ENCODE peak calls at places on chromosome 20, in nine cellular contexts. One of them, this sample, is unnamed.

GRCh38 chr20:48823476-48823875 is 4.3 kb downstream of the PREX1 start:
- DNase-seq in NCI-H2227 treated with DMSO at 0.1 percent for 48 hours: no peak
- DNase-seq in stomach: no peak
- DNase-seq in T-helper 9 cell: no peak
- DNase-seq in stimulated activated naive CD8-positive, alpha-beta T cell treated with anti-CD3 and anti-CD28 coated beads, Interleukin-15, amount 100 ng/mL, for 72 hours: peak; percentile 17
- DNase-seq in NCI-H510A: no peak
- DNase-seq in esophagus muscularis mucosa: no peak
- DNase-seq in activated naive CD8-positive, alpha-beta T cell treated with anti-CD3 and anti-CD28 coated beads, Interleukin-2, amount 50 U/mL, for 16 hours: no peak
- DNase-seq in BE2C: no peak
- DNase-seq in this sample: no peak

GRCh38 chr20:63937596-63937995 is 18.6 kb downstream of the UCKL1 start:
- DNase-seq in NCI-H2227 treated with DMSO at 0.1 percent for 48 hours: no peak
- DNase-seq in stomach: no peak
- DNase-seq in T-helper 9 cell: no peak
- DNase-seq in stimulated activated naive CD8-positive, alpha-beta T cell treated with anti-CD3 and anti-CD28 coated beads, Interleukin-15, amount 100 ng/mL, for 72 hours: no peak
- DNase-seq in NCI-H510A: no peak
- DNase-seq in esophagus muscularis mucosa: no peak
- DNase-seq in activated naive CD8-positive, alpha-beta T cell treated with anti-CD3 and anti-CD28 coated beads, Interleukin-2, amount 50 U/mL, for 16 hours: no peak
- DNase-seq in BE2C: no peak
- DNase-seq in this sample: no peak

GRCh38 chr20:48740714-48741113 is 87.1 kb downstream of the PREX1 start:
- DNase-seq in NCI-H2227 treated with DMSO at 0.1 percent for 48 hours: no peak
- DNase-seq in stomach: no peak
- DNase-seq in T-helper 9 cell: no peak
- DNase-seq in stimulated activated naive CD8-positive, alpha-beta T cell treated with anti-CD3 and anti-CD28 coated beads, Interleukin-15, amount 100 ng/mL, for 72 hours: no peak
- DNase-seq in NCI-H510A: no peak
- DNase-seq in esophagus muscularis mucosa: no peak
- DNase-seq in activated naive CD8-positive, alpha-beta T cell treated with anti-CD3 and anti-CD28 coated beads, Interleukin-2, amount 50 U/mL, for 16 hours: no peak
- DNase-seq in BE2C: no peak
- DNase-seq in this sample: no peak

GRCh38 chr20:58852559-58853271 is at the start of gene GNAS:
- DNase-seq in NCI-H2227 treated with DMSO at 0.1 percent for 48 hours: no peak
- DNase-seq in stomach: no peak
- DNase-seq in T-helper 9 cell: peak; percentile 33
- DNase-seq in stimulated activated naive CD8-positive, alpha-beta T cell treated with anti-CD3 and anti-CD28 coated beads, Interleukin-15, amount 100 ng/mL, for 72 hours: peak; percentile 67
- DNase-seq in NCI-H510A: no peak
- DNase-seq in esophagus muscularis mucosa: no peak
- DNase-seq in activated naive CD8-positive, alpha-beta T cell treated with anti-CD3 and anti-CD28 coated beads, Interleukin-2, amount 50 U/mL, for 16 hours: no peak
- DNase-seq in BE2C: peak; percentile 76
- DNase-seq in this sample: peak; percentile 68

GRCh38 chr20:52974155-52974554 is 2.0 kb downstream of the TSHZ2 start:
- DNase-seq in NCI-H2227 treated with DMSO at 0.1 percent for 48 hours: no peak
- DNase-seq in stomach: no peak
- DNase-seq in T-helper 9 cell: no peak
- DNase-seq in stimulated activated naive CD8-positive, alpha-beta T cell treated with anti-CD3 and anti-CD28 coated beads, Interleukin-15, amount 100 ng/mL, for 72 hours: peak; percentile 28
- DNase-seq in NCI-H510A: no peak
- DNase-seq in esophagus muscularis mucosa: peak; percentile 75
- DNase-seq in activated naive CD8-positive, alpha-beta T cell treated with anti-CD3 and anti-CD28 coated beads, Interleukin-2, amount 50 U/mL, for 16 hours: no peak
- DNase-seq in BE2C: peak; percentile 60
- DNase-seq in this sample: no peak

GRCh38 chr20:46014517-46015396 is 6.0 kb downstream of the MMP9 start:
- DNase-seq in NCI-H2227 treated with DMSO at 0.1 percent for 48 hours: no peak
- DNase-seq in stomach: no peak
- DNase-seq in T-helper 9 cell: no peak
- DNase-seq in stimulated activated naive CD8-positive, alpha-beta T cell treated with anti-CD3 and anti-CD28 coated beads, Interleukin-15, amount 100 ng/mL, for 72 hours: no peak
- DNase-seq in NCI-H510A: no peak
- DNase-seq in esophagus muscularis mucosa: no peak
- DNase-seq in activated naive CD8-positive, alpha-beta T cell treated with anti-CD3 and anti-CD28 coated beads, Interleukin-2, amount 50 U/mL, for 16 hours: no peak
- DNase-seq in BE2C: no peak
- DNase-seq in this sample: no peak

GRCh38 chr20:49964964-49965780 is 17.6 kb upstream of the SNAI1 start:
- DNase-seq in NCI-H2227 treated with DMSO at 0.1 percent for 48 hours: peak; percentile 22
- DNase-seq in stomach: peak; percentile 37
- DNase-seq in T-helper 9 cell: no peak
- DNase-seq in stimulated activated naive CD8-positive, alpha-beta T cell treated with anti-CD3 and anti-CD28 coated beads, Interleukin-15, amount 100 ng/mL, for 72 hours: no peak
- DNase-seq in NCI-H510A: peak; percentile 25
- DNase-seq in esophagus muscularis mucosa: no peak
- DNase-seq in activated naive CD8-positive, alpha-beta T cell treated with anti-CD3 and anti-CD28 coated beads, Interleukin-2, amount 50 U/mL, for 16 hours: no peak
- DNase-seq in BE2C: peak; percentile 66
- DNase-seq in this sample: peak; percentile 67

GRCh38 chr20:50077818-50078601 is 34.9 kb downstream of the UBE2V1 start:
- DNase-seq in NCI-H2227 treated with DMSO at 0.1 percent for 48 hours: no peak
- DNase-seq in stomach: no peak
- DNase-seq in T-helper 9 cell: no peak
- DNase-seq in stimulated activated naive CD8-positive, alpha-beta T cell treated with anti-CD3 and anti-CD28 coated beads, Interleukin-15, amount 100 ng/mL, for 72 hours: no peak
- DNase-seq in NCI-H510A: no peak
- DNase-seq in esophagus muscularis mucosa: no peak
- DNase-seq in activated naive CD8-positive, alpha-beta T cell treated with anti-CD3 and anti-CD28 coated beads, Interleukin-2, amount 50 U/mL, for 16 hours: no peak
- DNase-seq in BE2C: no peak
- DNase-seq in this sample: no peak

GRCh38 chr20:40811004-40811403 is 122.0 kb upstream of the MAFB start:
- DNase-seq in NCI-H2227 treated with DMSO at 0.1 percent for 48 hours: no peak
- DNase-seq in stomach: no peak
- DNase-seq in T-helper 9 cell: no peak
- DNase-seq in stimulated activated naive CD8-positive, alpha-beta T cell treated with anti-CD3 and anti-CD28 coated beads, Interleukin-15, amount 100 ng/mL, for 72 hours: no peak
- DNase-seq in NCI-H510A: no peak
- DNase-seq in esophagus muscularis mucosa: no peak
- DNase-seq in activated naive CD8-positive, alpha-beta T cell treated with anti-CD3 and anti-CD28 coated beads, Interleukin-2, amount 50 U/mL, for 16 hours: no peak
- DNase-seq in BE2C: no peak
- DNase-seq in this sample: no peak

GRCh38 chr20:63234693-63235398 is 859 bp upstream of the BIRC7 start:
- DNase-seq in NCI-H2227 treated with DMSO at 0.1 percent for 48 hours: peak; percentile 3
- DNase-seq in stomach: peak; percentile 52
- DNase-seq in T-helper 9 cell: no peak
- DNase-seq in stimulated activated naive CD8-positive, alpha-beta T cell treated with anti-CD3 and anti-CD28 coated beads, Interleukin-15, amount 100 ng/mL, for 72 hours: no peak
- DNase-seq in NCI-H510A: peak; percentile 18
- DNase-seq in esophagus muscularis mucosa: no peak
- DNase-seq in activated naive CD8-positive, alpha-beta T cell treated with anti-CD3 and anti-CD28 coated beads, Interleukin-2, amount 50 U/mL, for 16 hours: no peak
- DNase-seq in BE2C: no peak
- DNase-seq in this sample: no peak

GRCh38 chr20:49466114-49466912 is 16.2 kb downstream of the KCNB1 start:
- DNase-seq in NCI-H2227 treated with DMSO at 0.1 percent for 48 hours: no peak
- DNase-seq in stomach: no peak
- DNase-seq in T-helper 9 cell: no peak
- DNase-seq in stimulated activated naive CD8-positive, alpha-beta T cell treated with anti-CD3 and anti-CD28 coated beads, Interleukin-15, amount 100 ng/mL, for 72 hours: no peak
- DNase-seq in NCI-H510A: no peak
- DNase-seq in esophagus muscularis mucosa: no peak
- DNase-seq in activated naive CD8-positive, alpha-beta T cell treated with anti-CD3 and anti-CD28 coated beads, Interleukin-2, amount 50 U/mL, for 16 hours: no peak
- DNase-seq in BE2C: no peak
- DNase-seq in this sample: no peak

GRCh38 chr20:44637042-44637441 is 14.5 kb downstream of the ADA start:
- DNase-seq in NCI-H2227 treated with DMSO at 0.1 percent for 48 hours: no peak
- DNase-seq in stomach: no peak
- DNase-seq in T-helper 9 cell: no peak
- DNase-seq in stimulated activated naive CD8-positive, alpha-beta T cell treated with anti-CD3 and anti-CD28 coated beads, Interleukin-15, amount 100 ng/mL, for 72 hours: no peak
- DNase-seq in NCI-H510A: no peak
- DNase-seq in esophagus muscularis mucosa: no peak
- DNase-seq in activated naive CD8-positive, alpha-beta T cell treated with anti-CD3 and anti-CD28 coated beads, Interleukin-2, amount 50 U/mL, for 16 hours: no peak
- DNase-seq in BE2C: no peak
- DNase-seq in this sample: no peak

GRCh38 chr20:63943007-63943807 is 13.0 kb downstream of the UCKL1 start:
- DNase-seq in NCI-H2227 treated with DMSO at 0.1 percent for 48 hours: no peak
- DNase-seq in stomach: no peak
- DNase-seq in T-helper 9 cell: no peak
- DNase-seq in stimulated activated naive CD8-positive, alpha-beta T cell treated with anti-CD3 and anti-CD28 coated beads, Interleukin-15, amount 100 ng/mL, for 72 hours: no peak
- DNase-seq in NCI-H510A: no peak
- DNase-seq in esophagus muscularis mucosa: no peak
- DNase-seq in activated naive CD8-positive, alpha-beta T cell treated with anti-CD3 and anti-CD28 coated beads, Interleukin-2, amount 50 U/mL, for 16 hours: no peak
- DNase-seq in BE2C: no peak
- DNase-seq in this sample: no peak

GRCh38 chr20:49435639-49436038 is 46.8 kb downstream of the KCNB1 start:
- DNase-seq in NCI-H2227 treated with DMSO at 0.1 percent for 48 hours: no peak
- DNase-seq in stomach: no peak
- DNase-seq in T-helper 9 cell: no peak
- DNase-seq in stimulated activated naive CD8-positive, alpha-beta T cell treated with anti-CD3 and anti-CD28 coated beads, Interleukin-15, amount 100 ng/mL, for 72 hours: no peak
- DNase-seq in NCI-H510A: no peak
- DNase-seq in esophagus muscularis mucosa: no peak
- DNase-seq in activated naive CD8-positive, alpha-beta T cell treated with anti-CD3 and anti-CD28 coated beads, Interleukin-2, amount 50 U/mL, for 16 hours: no peak
- DNase-seq in BE2C: no peak
- DNase-seq in this sample: no peak